ENCODE peak calls at places on chromosome 13, in five cellular contexts. V, S, J, B and K are unnamed samples. For H3K9me3 and H3K4me1, the result is how much of the 10 kb centered on the place peaks cover.

GRCh38 chr13:91141619-91142061 is 205.8 kb upstream of the MIR17HG start:
- DNase-seq in V (no peak), J (no peak), S (no peak), B (no peak), K (no peak)

GRCh38 chr13:107450426-107450825 is 764.9 kb downstream of the LIG4 start:
- DNase-seq in J (no peak), V (no peak), S (no peak), B (no peak), K (no peak)

GRCh38 chr13:44710576-44710975 is 134.4 kb upstream of the TSC22D1 start:
- DNase-seq in B (no peak), S (no peak), V (no peak), J (no peak), K (no peak)

GRCh38 chr13:110431851-110432294 is 124.8 kb downstream of the COL4A2 start:
- DNase-seq in S (no peak), V (no peak), J (no peak), B (no peak), K (no peak)

GRCh38 chr13:20974981-20975585 is 72.5 kb upstream of the XPO4 start:
- DNase-seq in B (no peak), V (no peak), J (no peak), S (no peak), K (no peak)

GRCh38 chr13:49859568-49859967 is 67.1 kb upstream of the KPNA3 start:
- DNase-seq in S (no peak), V (peak), J (no peak), B (no peak), K (no peak)

GRCh38 chr13:99347911-99348451 is 40.8 kb upstream of the GPR183 start:
- DNase-seq in V (no peak), J (no peak), B (peak), S (no peak), K (no peak)

GRCh38 chr13:52159159-52159982 is at the start of gene NEK3:
- DNase-seq in S (peak), B (peak), V (peak), J (peak), K (peak)

GRCh38 chr13:51714663-51715168 is 89.2 kb downstream of the DHRS12 start:
- DNase-seq in B (no peak), S (no peak), V (no peak), J (no peak), K (no peak)

GRCh38 chr13:97021241-97021640 is 27.0 kb upstream of the OXGR1 start:
- DNase-seq in J (no peak), V (no peak), B (no peak), S (no peak), K (no peak)

GRCh38 chr13:28540612-28541011 is 45.7 kb upstream of the FLT1 start:
- DNase-seq in B (no peak), J (no peak), V (no peak), S (no peak), K (no peak)

GRCh38 chr13:20901668-20902437 is 693 bp downstream of the XPO4 start:
- DNase-seq in V (peak), S (peak), B (no peak), J (no peak), K (peak)

GRCh38 chr13:55517312-55517711 is 1623.4 kb upstream of the PRR20A start:
- DNase-seq in S (peak), B (peak), V (no peak), J (no peak), K (no peak)

GRCh38 chr13:112955956-112956355 is 13.1 kb upstream of the MCF2L start:
- DNase-seq in J (no peak), B (no peak), V (no peak), S (no peak), K (no peak)

GRCh38 chr13:110001622-110002275 is 215.4 kb upstream of the IRS2 start:
- DNase-seq in V (no peak), S (no peak), J (no peak), B (no peak), K (no peak)

GRCh38 chr13:84137292-84137691 is 255.0 kb upstream of the SLITRK1 start:
- DNase-seq in V (no peak), S (no peak), B (no peak), J (no peak), K (no peak)
- H3K27ac ChIP-seq in V (no peak), S (no peak), B (no peak), J (no peak), K (no peak)

GRCh38 chr13:104757712-104758111 is 1691.5 kb upstream of the SLC10A2 start:
- DNase-seq in V (no peak), J (no peak), S (no peak), B (no peak), K (no peak)

GRCh38 chr13:104764600-104764999 is 1698.4 kb upstream of the SLC10A2 start:
- DNase-seq in J (no peak), S (no peak), B (no peak), V (no peak), K (no peak)

DNA sequence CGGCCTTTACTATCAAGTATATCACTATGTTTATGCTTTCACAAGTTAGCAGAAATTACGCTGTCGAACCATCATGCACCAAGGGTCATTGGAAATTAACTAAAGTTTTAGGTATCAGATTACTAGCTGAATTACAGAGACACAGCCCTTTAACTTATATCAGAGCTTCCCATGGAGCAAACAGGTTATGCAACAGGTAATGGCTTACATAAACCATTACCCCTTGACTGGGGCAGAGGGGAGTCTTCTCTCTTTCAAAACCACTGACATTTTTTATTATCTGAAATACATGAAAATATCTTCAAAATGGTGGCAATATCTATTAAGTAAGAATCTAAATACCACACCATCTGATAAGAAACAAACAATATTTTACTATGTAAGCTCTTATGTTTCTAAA is 1692.9 kb upstream of the SLC10A2 start:
- DNase-seq in V (no peak), B (no peak), S (no peak), J (no peak), K (no peak)
- H3K9me3 ChIP-seq in V (under half), B (under half), S (under half), J (under half), K (under half)

GRCh38 chr13:26025196-26025595 is 26.6 kb downstream of the SHISA2 start:
- DNase-seq in V (no peak), B (peak), S (no peak), J (no peak), K (no peak)
- H3K4me1 ChIP-seq in V (under half), B (under half), S (under half), J (under half), K (under half)

GRCh38 chr13:26186995-26187394 is 35.1 kb downstream of the RNF6 start:
- DNase-seq in J (no peak), V (peak), B (no peak), S (no peak), K (no peak)
- H3K27ac ChIP-seq in J (peak), V (peak), B (no peak), S (no peak), K (no peak)

GRCh38 chr13:19088416-19088815 is 93.2 kb downstream of the TUBA3C start:
- DNase-seq in V (no peak), J (no peak), S (no peak), B (no peak), K (no peak)
- H3K9me3 ChIP-seq in V (under half), J (under half), S (under half), B (half or more), K (under half)

DNA sequence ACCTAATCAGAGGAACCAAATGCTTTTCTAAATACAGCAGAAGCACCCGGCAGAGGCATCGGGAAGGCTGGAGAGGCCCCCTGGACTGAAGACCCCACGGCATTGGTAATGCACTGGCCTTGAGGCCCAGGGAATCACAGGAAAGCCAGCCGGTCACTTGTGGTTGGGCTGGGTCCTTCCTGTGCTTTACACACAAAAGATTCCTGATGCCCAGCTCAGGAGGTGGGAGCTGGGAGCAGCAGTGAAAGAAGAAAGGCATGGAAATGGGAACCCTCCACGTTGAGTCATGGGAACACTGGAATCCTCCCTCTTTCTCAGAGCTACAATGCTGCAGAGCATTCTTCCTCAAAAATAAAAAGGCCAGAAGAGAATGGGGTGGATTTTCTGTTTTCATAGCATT is 126.4 kb downstream of the TNFRSF19 start:
- DNase-seq in V (no peak), J (no peak), B (no peak), S (peak), K (no peak)
- H3K4me1 ChIP-seq in V (under half), J (under half), B (under half), S (under half), K (under half)

GRCh38 chr13:37134411-37135041 is 29.1 kb upstream of the CSNK1A1L start:
- DNase-seq in B (no peak), J (peak), V (no peak), S (no peak), K (no peak)
- H3K27ac ChIP-seq in B (no peak), J (peak), V (no peak), S (no peak), K (no peak)